ENCODE peak calls at places on chromosomes 2 and 18, in nine cellular contexts. B is GM23248, X is HCT116, E is hepatocyte, R is PC-3, T is SK-N-SH, W is GM23338, N is neural progenitor cell, J is MM.1S. F is an unnamed sample.

GRCh38 chr2:41847744-41848441 is 199.9 kb upstream of the PKDCC start:
- DNase-seq in W (no peak), N (no peak), E (peak), J (no peak), B (peak), X (no peak), T (no peak), R (peak), F (no peak)

GRCh38 chr2:74227646-74228045 is 29.2 kb downstream of the MTHFD2 start:
- DNase-seq in X (no peak), T (no peak), B (no peak), R (no peak), E (no peak), J (no peak), W (peak), N (peak), F (no peak)

GRCh38 chr2:29749041-29749440 is 172.3 kb downstream of the ALK start:
- DNase-seq in B (no peak), T (no peak), R (peak), N (no peak), W (no peak), E (no peak), J (no peak), X (peak), F (no peak)

GRCh38 chr2:890214-890613 is 60.4 kb upstream of the SNTG2 start:
- DNase-seq in R (no peak), W (no peak), B (no peak), E (no peak), T (no peak), N (no peak), J (no peak), X (no peak), F (no peak)

GRCh38 chr18:37434161-37434860 is 131.3 kb downstream of the CELF4 start:
- DNase-seq in X (no peak), E (no peak), R (no peak), T (no peak), B (no peak), N (no peak), W (no peak), J (peak), F (no peak)

GRCh38 chr2:217740178-217740577 is 262.6 kb downstream of the TNS1 start:
- DNase-seq in R (no peak), B (no peak), X (no peak), W (no peak), E (no peak), T (no peak), J (no peak), N (no peak), F (no peak)

GRCh38 chr2:42722328-42723190 is 41.4 kb downstream of the OXER1 start:
- DNase-seq in T (no peak), J (no peak), N (peak), E (peak), R (peak), X (no peak), W (peak), B (peak), F (no peak)

GRCh38 chr2:134260726-134261125 is 6.9 kb downstream of the MGAT5 start:
- DNase-seq in T (no peak), W (no peak), R (no peak), E (peak), B (peak), X (no peak), N (no peak), J (no peak), F (no peak)

GRCh38 chr18:11125372-11126315 is 23.7 kb downstream of the PIEZO2 start:
- DNase-seq in J (no peak), N (no peak), B (no peak), R (no peak), E (no peak), W (peak), T (no peak), X (no peak), F (no peak)

GRCh38 chr2:162245051-162245450 is 1.8 kb upstream of the FAP start:
- DNase-seq in N (no peak), R (no peak), E (no peak), W (no peak), X (no peak), T (no peak), J (no peak), B (peak), F (no peak)

GRCh38 chr2:23385748-23386421 is 906 bp downstream of the KLHL29 start:
- DNase-seq in T (peak), W (peak), J (no peak), N (peak), X (no peak), B (peak), E (peak), R (no peak), F (no peak)

GRCh38 chr2:133362061-133362476 is 206.2 kb downstream of the NCKAP5 start:
- DNase-seq in N (no peak), E (peak), B (peak), W (no peak), R (peak), X (no peak), T (no peak), J (no peak), F (no peak)

GRCh38 chr2:25417715-25418369 is 76.1 kb upstream of the DNMT3A start:
- DNase-seq in E (no peak), T (no peak), W (no peak), B (no peak), R (no peak), X (peak), J (no peak), N (no peak), F (peak)

GRCh38 chr2:128369126-128369555 is 50.5 kb upstream of the HS6ST1 start:
- DNase-seq in E (no peak), N (peak), X (no peak), T (no peak), B (peak), R (no peak), W (peak), J (no peak), F (no peak)

GRCh38 chr2:163157411-163157810 is 318.8 kb upstream of the KCNH7 start:
- DNase-seq in B (peak), X (no peak), W (no peak), R (no peak), T (no peak), J (no peak), E (no peak), N (no peak), F (no peak)

GRCh38 chr18:28974504-28974903 is 797.6 kb upstream of the CDH2 start:
- DNase-seq in J (no peak), N (no peak), W (no peak), X (no peak), E (no peak), R (peak), T (no peak), B (no peak), F (no peak)
- TF ChIP-seq EZH2phosphoT487 in J (no peak), N (no peak), W (no peak), X (no peak), E (no peak), R (no peak), T (no peak), B (no peak), F (no peak)

GRCh38 chr2:7193457-7193856 is 276.2 kb downstream of the RNF144A start:
- DNase-seq in W (no peak), J (no peak), X (no peak), R (no peak), E (no peak), B (no peak), T (no peak), N (no peak), F (no peak)

GRCh38 chr2:7194950-7195349 is 277.7 kb downstream of the RNF144A start:
- DNase-seq in W (no peak), E (no peak), J (no peak), B (no peak), X (no peak), N (no peak), T (no peak), R (no peak), F (no peak)

GRCh38 chr2:7189106-7189505 is 271.9 kb downstream of the RNF144A start:
- DNase-seq in B (no peak), J (no peak), E (no peak), N (no peak), X (no peak), T (no peak), W (no peak), R (no peak), F (no peak)

GRCh38 chr2:7191927-7192326 is 274.7 kb downstream of the RNF144A start:
- DNase-seq in W (peak), R (peak), X (no peak), B (peak), N (no peak), T (no peak), E (peak), J (no peak), F (no peak)

DNA sequence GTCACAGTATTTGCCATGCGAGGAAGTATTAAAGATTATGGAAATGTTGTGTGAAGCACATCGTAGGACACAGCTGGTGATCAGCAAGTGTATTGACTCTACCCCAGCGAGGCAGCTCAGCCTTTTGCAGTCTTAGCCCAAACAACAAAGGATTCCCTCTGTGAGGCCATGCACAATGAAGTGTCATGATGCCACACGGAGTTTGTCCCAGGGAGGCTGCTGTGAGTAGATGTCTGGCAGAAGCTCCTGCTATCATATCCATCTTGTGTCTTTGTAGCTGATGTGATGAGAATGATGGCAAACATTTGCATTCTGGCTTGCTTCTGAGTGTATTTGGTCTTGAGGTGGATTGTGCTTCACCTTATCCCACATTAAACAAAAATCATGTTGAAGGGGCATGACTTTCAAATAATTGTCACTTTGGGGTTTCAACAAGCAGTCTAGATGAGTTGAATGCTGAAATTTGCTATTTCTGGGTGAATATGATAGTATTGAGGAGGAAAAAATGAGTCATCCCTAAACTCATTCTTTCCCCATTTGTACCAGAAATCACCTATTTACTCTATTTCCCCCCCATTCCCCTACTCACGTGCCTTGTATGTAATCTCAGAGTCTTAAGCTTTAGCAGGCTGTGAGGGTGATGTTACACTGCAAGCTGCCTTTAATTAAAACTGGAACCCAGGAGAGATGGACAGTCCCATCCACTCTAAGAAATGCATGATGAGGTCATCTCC is 273.5 kb downstream of the RNF144A start:
- DNase-seq in X (no peak), R (no peak), B (peak), E (no peak), N (peak), T (no peak), W (no peak), J (no peak), F (no peak)
- TF ChIP-seq EZH2phosphoT487 in X (no peak), R (no peak), B (no peak), E (no peak), N (peak), T (no peak), W (no peak), J (no peak), F (no peak)

GRCh38 chr2:102449370-102449974 is 23.6 kb upstream of the SLC9A4 start:
- DNase-seq in J (peak), B (peak), X (peak), E (peak), T (peak), R (peak), N (peak), W (peak), F (peak)
- TF ChIP-seq EZH2phosphoT487 in J (no peak), B (no peak), X (no peak), E (no peak), T (no peak), R (no peak), N (no peak), W (no peak), F (no peak)

DNA sequence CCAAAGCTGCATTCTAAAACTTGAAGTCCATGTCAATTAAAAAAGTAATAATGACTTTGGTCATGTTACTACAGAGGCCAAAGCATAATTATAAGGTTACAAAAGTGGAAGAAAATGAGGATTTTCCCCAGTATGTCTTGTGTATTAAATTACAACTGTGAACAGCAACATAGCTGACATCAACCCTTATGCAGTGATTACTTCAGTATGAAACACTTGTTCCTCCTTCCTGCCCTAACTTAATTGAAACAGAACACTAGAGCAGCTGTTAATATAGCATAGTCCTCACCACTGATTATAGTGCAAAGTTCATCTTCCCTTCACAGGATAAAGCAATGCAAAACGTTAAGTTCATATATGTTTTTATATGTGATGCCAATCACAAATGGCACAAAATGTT is 29.9 kb downstream of the EPB41L3 start:
- DNase-seq in R (no peak), W (no peak), J (no peak), E (no peak), N (no peak), B (no peak), X (no peak), T (no peak), F (no peak)
- TF ChIP-seq EZH2phosphoT487 in R (no peak), W (no peak), J (no peak), E (no peak), N (no peak), B (no peak), X (no peak), T (no peak), F (no peak)

GRCh38 chr2:233049194-233049761 is 10.9 kb upstream of the INPP5D start:
- DNase-seq in X (no peak), B (no peak), T (no peak), N (no peak), R (peak), E (no peak), J (no peak), W (no peak), F (peak)
- TF ChIP-seq EZH2phosphoT487 in X (no peak), B (no peak), T (no peak), N (no peak), R (no peak), E (no peak), J (no peak), W (no peak), F (no peak)

GRCh38 chr18:48036191-48036590 is 105.7 kb upstream of the SMAD2 start:
- DNase-seq in R (no peak), N (no peak), W (no peak), E (no peak), X (no peak), B (peak), J (no peak), T (no peak), F (no peak)

GRCh38 chr18:48037481-48038271 is 107.2 kb upstream of the SMAD2 start:
- DNase-seq in E (no peak), B (peak), N (peak), R (no peak), T (peak), X (peak), J (no peak), W (peak), F (no peak)

GRCh38 chr18:48038636-48039035 is 108.2 kb upstream of the SMAD2 start:
- DNase-seq in W (no peak), J (no peak), N (no peak), T (no peak), E (no peak), X (no peak), R (no peak), B (no peak), F (no peak)

GRCh38 chr18:48035556-48035860 is 105.0 kb upstream of the SMAD2 start:
- DNase-seq in E (no peak), R (no peak), X (no peak), T (no peak), W (no peak), N (no peak), B (no peak), J (no peak), F (no peak)

DNA sequence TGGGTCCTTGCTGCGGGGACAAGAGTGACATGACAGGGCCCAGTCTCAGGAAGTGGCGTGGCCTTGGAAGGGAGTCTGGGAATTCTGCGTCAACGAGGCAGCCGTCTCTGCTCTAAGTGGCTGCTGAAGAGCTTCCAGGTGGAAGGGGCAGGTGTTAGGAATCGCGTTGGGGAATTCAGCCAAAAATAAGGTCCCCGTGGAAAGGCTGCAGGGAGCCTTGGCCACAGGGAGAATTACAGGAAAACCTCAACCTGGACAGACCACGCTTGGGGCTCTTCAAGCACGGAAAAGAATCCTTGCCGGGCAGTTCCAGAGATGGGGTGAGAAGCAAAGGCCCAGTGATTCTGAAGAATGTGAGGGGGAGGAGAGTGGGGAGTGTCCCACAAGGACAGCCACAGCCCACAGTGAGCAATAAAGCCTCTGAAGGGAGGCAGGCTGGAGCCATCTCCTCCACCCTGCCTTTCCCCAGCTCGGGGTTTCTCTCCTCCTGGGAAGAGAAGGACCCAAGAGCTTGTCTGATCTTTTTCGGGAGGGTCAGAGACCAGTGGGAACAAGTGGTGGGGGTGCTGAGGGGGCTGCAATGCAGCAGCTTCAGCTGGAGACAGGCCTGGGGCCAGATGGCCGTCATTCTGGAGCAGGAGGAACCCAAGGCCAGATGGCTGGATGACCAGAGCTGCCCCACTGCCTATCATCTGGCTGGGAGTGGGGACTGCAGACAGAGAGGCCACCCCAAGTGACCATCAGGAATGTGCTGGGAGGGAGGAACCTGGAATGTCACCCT is 106.4 kb upstream of the SMAD2 start:
- DNase-seq in T (peak), N (no peak), X (no peak), E (no peak), B (peak), R (no peak), J (no peak), W (no peak), F (no peak)
- TF ChIP-seq EZH2phosphoT487 in T (no peak), N (no peak), X (no peak), E (no peak), B (no peak), R (no peak), J (no peak), W (no peak), F (no peak)

GRCh38 chr2:240320561-240321091 is 114.8 kb upstream of the GPC1 start:
- DNase-seq in E (no peak), B (peak), T (no peak), N (no peak), R (no peak), X (no peak), J (no peak), W (no peak), F (no peak)
- TF ChIP-seq EZH2phosphoT487 in E (no peak), B (no peak), T (no peak), N (no peak), R (no peak), X (no peak), J (no peak), W (no peak), F (no peak)

GRCh38 chr2:168851674-168852320 is 38.4 kb downstream of the SPC25 start:
- DNase-seq in W (no peak), J (no peak), R (peak), E (peak), B (peak), N (no peak), T (no peak), X (peak), F (no peak)
- TF ChIP-seq EZH2phosphoT487 in W (no peak), J (no peak), R (no peak), E (no peak), B (no peak), N (no peak), T (no peak), X (no peak), F (no peak)

GRCh38 chr2:241584446-241584845 is 25.9 kb downstream of the BOK start:
- DNase-seq in R (peak), T (no peak), N (no peak), J (no peak), X (peak), E (no peak), B (peak), W (peak), F (no peak)
- TF ChIP-seq EZH2phosphoT487 in R (no peak), T (no peak), N (no peak), J (no peak), X (no peak), E (no peak), B (no peak), W (no peak), F (no peak)

GRCh38 chr2:8567469-8568108 is 114.3 kb upstream of the ID2 start:
- DNase-seq in J (no peak), R (no peak), N (no peak), B (peak), W (no peak), X (no peak), E (peak), T (no peak), F (no peak)
- TF ChIP-seq EZH2phosphoT487 in J (no peak), R (no peak), N (no peak), B (no peak), W (no peak), X (no peak), E (no peak), T (no peak), F (no peak)

F was measured in OCI-LY7.